ENCODE peak calls at places on chromosomes 16 and 17, in six cellular contexts. One of them, this sample, is unnamed.
A peak's percentile ranks its signal among the peaks of the same experiment; 100 is the strongest.

GRCh38 chr17:46889519-46889918 is 33.4 kb upstream of the GOSR2 start:
- DNase-seq in heart right ventricle: no peak
- DNase-seq in RWPE2: no peak
- DNase-seq in CD8-positive, alpha-beta T cell: no peak
- DNase-seq in breast epithelium: no peak
- DNase-seq in fibroblast of lung: no peak
- DNase-seq in this sample: no peak

GRCh38 chr17:51258756-51259573 is 884 bp downstream of the MBTD1 start:
- DNase-seq in heart right ventricle: peak; percentile 21
- DNase-seq in fibroblast of lung: no peak
- DNase-seq in CD8-positive, alpha-beta T cell: no peak
- DNase-seq in breast epithelium: no peak
- DNase-seq in RWPE2: no peak
- DNase-seq in this sample: no peak

GRCh38 chr17:74271902-74272563 is 2.0 kb upstream of the DNAI2 start:
- DNase-seq in breast epithelium: no peak
- DNase-seq in RWPE2: no peak
- DNase-seq in fibroblast of lung: no peak
- DNase-seq in heart right ventricle: peak; percentile 61
- DNase-seq in CD8-positive, alpha-beta T cell: no peak
- DNase-seq in this sample: no peak

GRCh38 chr17:29982991-29983390 is 41.6 kb downstream of the EFCAB5 start:
- DNase-seq in breast epithelium: no peak
- DNase-seq in heart right ventricle: no peak
- DNase-seq in fibroblast of lung: no peak
- DNase-seq in CD8-positive, alpha-beta T cell: no peak
- DNase-seq in RWPE2: no peak
- DNase-seq in this sample: peak; percentile 81

GRCh38 chr16:54602666-54603065 is 316.1 kb upstream of the IRX3 start:
- DNase-seq in breast epithelium: no peak
- DNase-seq in fibroblast of lung: no peak
- DNase-seq in RWPE2: no peak
- DNase-seq in heart right ventricle: no peak
- DNase-seq in CD8-positive, alpha-beta T cell: no peak
- DNase-seq in this sample: no peak

GRCh38 chr17:31672161-31672819 is 186.8 kb downstream of the COPRS start:
- DNase-seq in RWPE2: no peak
- DNase-seq in heart right ventricle: no peak
- DNase-seq in breast epithelium: no peak
- DNase-seq in CD8-positive, alpha-beta T cell: no peak
- DNase-seq in fibroblast of lung: no peak
- DNase-seq in this sample: peak; percentile 54

GRCh38 chr17:48328457-48328856 is 101.6 kb downstream of the SKAP1 start:
- DNase-seq in fibroblast of lung: no peak
- DNase-seq in CD8-positive, alpha-beta T cell: no peak
- DNase-seq in heart right ventricle: no peak
- DNase-seq in breast epithelium: no peak
- DNase-seq in RWPE2: no peak
- DNase-seq in this sample: no peak

GRCh38 chr17:42240201-42240600 is 36.0 kb downstream of the STAT5B start:
- DNase-seq in fibroblast of lung: no peak
- DNase-seq in CD8-positive, alpha-beta T cell: no peak
- DNase-seq in breast epithelium: no peak
- DNase-seq in RWPE2: no peak
- DNase-seq in heart right ventricle: no peak
- DNase-seq in this sample: no peak

GRCh38 chr16:79887541-79888540 is 287.3 kb upstream of the MAF start:
- DNase-seq in CD8-positive, alpha-beta T cell: no peak
- DNase-seq in RWPE2: no peak
- DNase-seq in heart right ventricle: no peak
- DNase-seq in breast epithelium: no peak
- DNase-seq in fibroblast of lung: no peak
- DNase-seq in this sample: no peak

GRCh38 chr17:76148015-76148326 is 6.9 kb upstream of the FOXJ1 start:
- DNase-seq in RWPE2: no peak
- DNase-seq in CD8-positive, alpha-beta T cell: no peak
- DNase-seq in breast epithelium: no peak
- DNase-seq in fibroblast of lung: no peak
- DNase-seq in heart right ventricle: no peak
- DNase-seq in this sample: peak; percentile 12
- TF ChIP-seq CTCF in RWPE2: peak; percentile 51
- TF ChIP-seq CTCF in CD8-positive, alpha-beta T cell: no peak
- TF ChIP-seq CTCF in breast epithelium: no peak
- TF ChIP-seq CTCF in fibroblast of lung: no peak
- TF ChIP-seq CTCF in heart right ventricle: no peak
- TF ChIP-seq CTCF in this sample: no peak

DNA sequence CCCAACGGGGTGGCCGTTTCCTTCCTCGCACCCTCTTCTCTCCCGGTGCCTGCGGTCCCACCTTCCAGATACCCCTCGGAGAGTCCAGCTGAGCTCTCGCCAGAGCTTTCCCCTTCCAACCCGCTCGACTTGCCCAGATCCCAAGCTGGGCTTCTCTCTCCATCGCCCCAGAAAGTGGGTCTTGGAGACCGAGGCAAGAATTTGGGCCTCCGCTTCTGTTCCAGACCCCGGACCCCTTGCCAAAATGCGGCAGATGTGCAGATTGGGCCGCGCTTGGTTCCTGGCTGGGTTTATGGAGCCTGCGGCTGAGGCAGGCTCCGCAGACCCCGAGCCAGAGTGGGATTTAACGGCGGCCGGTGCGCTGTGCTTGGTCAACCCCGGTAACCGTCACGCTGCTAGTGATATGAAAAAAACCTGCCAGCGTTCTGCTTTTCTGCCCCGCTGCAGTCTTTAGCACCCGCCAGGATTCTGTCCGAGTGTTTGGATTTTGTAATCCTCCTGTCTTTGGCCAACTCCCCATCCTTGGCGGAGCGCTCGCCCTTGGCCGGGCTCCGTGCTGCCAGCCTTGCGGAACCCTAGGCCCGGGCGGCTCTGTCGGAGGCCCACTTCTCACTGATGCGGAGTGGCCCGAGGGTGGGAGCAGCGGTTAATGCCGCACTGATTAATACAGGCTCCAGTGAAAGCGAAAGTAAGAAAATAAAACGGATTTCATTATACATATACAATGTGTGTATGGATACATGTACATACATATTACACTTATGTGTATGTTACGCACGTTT is 754 bp upstream of the SLFN11 start:
- DNase-seq in fibroblast of lung: peak; percentile 78
- DNase-seq in RWPE2: no peak
- DNase-seq in CD8-positive, alpha-beta T cell: peak; percentile 28
- DNase-seq in heart right ventricle: peak; percentile 69
- DNase-seq in breast epithelium: no peak
- DNase-seq in this sample: peak; percentile 55
- H3K4me3 ChIP-seq in fibroblast of lung: peak overlapping the region; percentile 83
- H3K4me3 ChIP-seq in RWPE2: peak overlapping the region; percentile 30
- H3K4me3 ChIP-seq in CD8-positive, alpha-beta T cell: peak overlapping the region; percentile 85
- H3K4me3 ChIP-seq in heart right ventricle: peak overlapping the region; percentile 76
- H3K4me3 ChIP-seq in breast epithelium: peak overlapping the region; percentile 83
- H3K4me3 ChIP-seq in this sample: peak overlapping the region; percentile 66

DNA sequence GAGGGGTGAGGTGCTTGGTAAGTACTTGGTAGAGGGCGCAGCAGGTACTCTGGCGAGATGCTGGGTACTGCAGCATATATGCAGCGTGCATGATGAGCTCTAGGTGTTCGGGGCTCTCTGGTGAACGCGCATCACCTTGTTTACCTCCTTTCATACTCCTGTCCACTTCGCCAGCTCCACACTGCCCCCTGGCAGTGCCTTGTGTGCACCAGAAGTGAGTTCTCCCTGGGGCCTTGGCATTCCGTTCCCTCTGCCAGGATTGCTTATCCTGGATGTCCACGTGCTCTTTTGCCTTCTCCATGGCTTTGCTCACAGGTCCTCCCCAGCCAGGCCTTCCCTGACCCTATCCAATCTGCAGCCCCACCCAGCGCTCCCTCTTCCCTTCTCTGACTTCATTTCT is 154.2 kb downstream of the MRM1 start:
- DNase-seq in RWPE2: no peak
- DNase-seq in CD8-positive, alpha-beta T cell: peak; percentile 8
- DNase-seq in breast epithelium: no peak
- DNase-seq in fibroblast of lung: no peak
- DNase-seq in heart right ventricle: no peak
- DNase-seq in this sample: peak; percentile 10
- TF ChIP-seq CTCF in RWPE2: peak; percentile 10
- TF ChIP-seq CTCF in CD8-positive, alpha-beta T cell: peak; percentile 39
- TF ChIP-seq CTCF in breast epithelium: no peak
- TF ChIP-seq CTCF in fibroblast of lung: peak; percentile 22
- TF ChIP-seq CTCF in heart right ventricle: no peak
- TF ChIP-seq CTCF in this sample: peak; percentile 38

DNA sequence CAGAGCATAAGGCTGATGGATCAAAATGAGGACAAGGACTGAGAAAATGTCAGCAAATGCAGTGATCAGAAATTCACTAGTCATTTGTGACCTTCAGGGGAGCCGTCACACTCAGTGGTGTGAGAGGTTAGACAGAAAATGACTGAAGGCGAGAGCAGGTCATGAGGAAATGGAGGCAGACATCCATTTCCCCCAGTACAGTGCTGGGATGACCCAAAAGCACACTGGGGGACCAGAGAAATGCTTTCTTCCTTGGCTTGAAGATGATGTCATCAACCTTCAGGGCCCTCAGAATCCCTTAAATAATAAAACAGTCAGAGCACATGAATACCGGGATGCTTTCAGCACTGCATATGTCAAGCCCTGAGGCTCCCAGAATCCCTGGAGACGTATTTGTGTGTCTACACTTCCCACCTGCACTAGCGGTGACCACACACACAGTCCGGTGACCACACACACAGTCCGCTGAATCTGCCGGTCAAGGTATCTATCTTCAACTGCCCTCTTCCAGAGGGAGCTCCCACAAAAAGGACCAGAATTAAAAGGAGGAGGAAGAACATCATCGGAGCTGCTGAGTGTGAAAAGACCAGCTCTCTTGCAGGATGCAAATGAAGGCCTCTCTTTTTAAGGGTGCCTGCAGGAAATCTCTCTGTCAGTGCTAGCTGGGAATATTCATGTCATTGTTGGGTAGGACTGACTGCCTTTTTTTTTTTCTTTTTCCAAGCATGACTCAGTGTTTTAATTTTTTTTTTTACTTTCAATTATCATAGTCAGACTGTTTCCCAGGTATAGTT is 8.2 kb downstream of the UBE2O start:
- DNase-seq in RWPE2: no peak
- DNase-seq in breast epithelium: no peak
- DNase-seq in fibroblast of lung: no peak
- DNase-seq in CD8-positive, alpha-beta T cell: no peak
- DNase-seq in heart right ventricle: no peak
- DNase-seq in this sample: no peak
- H3K4me3 ChIP-seq in RWPE2: no peak overlapping the region
- H3K4me3 ChIP-seq in breast epithelium: no peak overlapping the region
- H3K4me3 ChIP-seq in fibroblast of lung: no peak overlapping the region
- H3K4me3 ChIP-seq in CD8-positive, alpha-beta T cell: no peak overlapping the region
- H3K4me3 ChIP-seq in heart right ventricle: no peak overlapping the region
- H3K4me3 ChIP-seq in this sample: no peak overlapping the region

GRCh38 chr16:51685498-51685897 is 534.4 kb upstream of the SALL1 start:
- DNase-seq in fibroblast of lung: no peak
- DNase-seq in CD8-positive, alpha-beta T cell: no peak
- DNase-seq in RWPE2: no peak
- DNase-seq in heart right ventricle: no peak
- DNase-seq in breast epithelium: no peak
- DNase-seq in this sample: no peak

GRCh38 chr16:51682905-51683304 is 531.8 kb upstream of the SALL1 start:
- DNase-seq in fibroblast of lung: no peak
- DNase-seq in breast epithelium: no peak
- DNase-seq in RWPE2: no peak
- DNase-seq in heart right ventricle: no peak
- DNase-seq in CD8-positive, alpha-beta T cell: no peak
- DNase-seq in this sample: no peak

GRCh38 chr16:51683882-51684281 is 532.8 kb upstream of the SALL1 start:
- DNase-seq in heart right ventricle: no peak
- DNase-seq in RWPE2: no peak
- DNase-seq in breast epithelium: no peak
- DNase-seq in fibroblast of lung: no peak
- DNase-seq in CD8-positive, alpha-beta T cell: no peak
- DNase-seq in this sample: no peak
- TF ChIP-seq CTCF in heart right ventricle: no peak
- TF ChIP-seq CTCF in RWPE2: no peak
- TF ChIP-seq CTCF in breast epithelium: no peak
- TF ChIP-seq CTCF in fibroblast of lung: no peak
- TF ChIP-seq CTCF in CD8-positive, alpha-beta T cell: no peak
- TF ChIP-seq CTCF in this sample: no peak

GRCh38 chr17:81419333-81419885 is 24.2 kb downstream of the BAHCC1 start:
- DNase-seq in CD8-positive, alpha-beta T cell: no peak
- DNase-seq in RWPE2: peak; percentile 94
- DNase-seq in fibroblast of lung: peak; percentile 90
- DNase-seq in breast epithelium: peak; percentile 75
- DNase-seq in heart right ventricle: peak; percentile 93
- DNase-seq in this sample: peak; percentile 78

GRCh38 chr17:81417879-81418709 is 22.8 kb downstream of the BAHCC1 start:
- DNase-seq in CD8-positive, alpha-beta T cell: no peak
- DNase-seq in fibroblast of lung: no peak
- DNase-seq in breast epithelium: no peak
- DNase-seq in RWPE2: no peak
- DNase-seq in heart right ventricle: no peak
- DNase-seq in this sample: no peak

GRCh38 chr17:81418710-81419332 is 23.6 kb downstream of the BAHCC1 start:
- DNase-seq in breast epithelium: no peak
- DNase-seq in RWPE2: no peak
- DNase-seq in heart right ventricle: no peak
- DNase-seq in CD8-positive, alpha-beta T cell: no peak
- DNase-seq in fibroblast of lung: peak; percentile 53
- DNase-seq in this sample: peak; percentile 37

GRCh38 chr17:81420769-81421462 is 25.7 kb downstream of the BAHCC1 start:
- DNase-seq in CD8-positive, alpha-beta T cell: no peak
- DNase-seq in breast epithelium: peak; percentile 53
- DNase-seq in fibroblast of lung: peak; percentile 43
- DNase-seq in RWPE2: no peak
- DNase-seq in heart right ventricle: peak; percentile 76
- DNase-seq in this sample: no peak

DNA sequence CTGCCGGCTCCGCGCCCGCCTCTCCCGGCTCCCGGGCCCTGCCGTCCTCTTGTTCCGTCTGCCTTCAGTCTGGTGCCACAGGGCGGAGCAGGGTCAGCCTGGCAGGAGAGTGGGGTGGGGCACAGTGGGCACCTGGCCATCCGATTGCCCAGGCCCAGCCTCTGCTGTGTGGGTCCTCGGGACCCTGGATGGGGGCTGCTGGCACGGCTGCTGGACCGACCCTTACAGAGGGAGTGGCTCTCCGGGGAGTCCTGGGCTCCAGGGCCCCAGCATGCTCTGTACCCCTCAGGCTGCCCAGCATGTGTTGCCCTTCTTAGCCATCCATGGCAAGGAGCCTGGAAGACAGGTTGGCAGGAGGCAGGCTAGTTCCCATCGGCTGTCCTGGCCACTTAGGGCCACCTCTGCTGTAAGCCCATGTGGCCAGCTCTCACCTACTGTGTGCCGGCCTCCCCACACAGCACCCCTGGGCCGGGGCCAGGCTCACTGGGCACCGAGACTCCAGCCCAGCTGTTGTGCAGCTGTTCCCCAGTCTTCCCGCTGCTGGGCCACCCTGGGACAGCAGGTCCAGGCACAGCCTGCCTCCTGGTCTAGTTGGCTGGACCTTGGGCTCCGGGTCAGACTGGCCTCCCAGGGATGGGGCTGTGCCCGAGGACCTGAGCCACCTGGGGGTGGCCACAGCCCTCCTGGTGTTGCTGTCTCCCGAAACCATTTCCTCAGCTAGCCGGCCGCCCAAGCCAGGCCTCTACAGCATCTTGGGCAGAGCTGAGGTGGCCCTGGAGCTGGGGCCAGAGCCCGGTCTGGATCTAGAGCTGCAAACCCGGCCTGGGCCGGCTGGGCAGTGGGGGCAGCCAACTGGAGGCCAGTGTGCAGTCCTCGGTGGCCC is 24.9 kb downstream of the BAHCC1 start:
- DNase-seq in RWPE2: no peak
- DNase-seq in fibroblast of lung: peak; percentile 37
- DNase-seq in heart right ventricle: no peak
- DNase-seq in breast epithelium: no peak
- DNase-seq in CD8-positive, alpha-beta T cell: no peak
- DNase-seq in this sample: peak; percentile 56
- H3K4me3 ChIP-seq in RWPE2: peak overlapping the region; percentile 2
- H3K4me3 ChIP-seq in fibroblast of lung: peak overlapping the region; percentile 25
- H3K4me3 ChIP-seq in heart right ventricle: peak overlapping the region; percentile 23
- H3K4me3 ChIP-seq in breast epithelium: peak overlapping the region; percentile 68
- H3K4me3 ChIP-seq in CD8-positive, alpha-beta T cell: no peak overlapping the region
- H3K4me3 ChIP-seq in this sample: no peak overlapping the region